ENCODE peak calls at places on chromosomes 7 and 10, in five cellular contexts. X is mesenchymal stem cell, K is mesendoderm, N is neuronal stem cell, O is IMR-90. I is an unnamed sample.

GRCh38 chr10:34761443-34761842 is 53.7 kb downstream of the PARD3 start:
- DNase-seq in X (no peak), K (no peak), N (no peak), O (no peak), I (no peak)

GRCh38 chr7:111180273-111180814 is 89.4 kb downstream of the LRRN3 start:
- DNase-seq in X (no peak), K (no peak), N (no peak), O (no peak), I (no peak)

GRCh38 chr10:114538544-114538906 is 119.5 kb downstream of the ABLIM1 start:
- DNase-seq in X (no peak), K (no peak), N (no peak), O (no peak), I (no peak)

GRCh38 chr7:38017320-38017719 is 96.9 kb downstream of the EPDR1 start:
- DNase-seq in X (no peak), K (no peak), N (no peak), O (no peak), I (no peak)

GRCh38 chr10:79027147-79028055 is 41.4 kb upstream of the ZMIZ1 start:
- DNase-seq in X (no peak), K (no peak), N (no peak), O (no peak), I (no peak)

GRCh38 chr10:97821308-97822038 is 28.2 kb upstream of the GOLGA7B start:
- DNase-seq in X (no peak), K (peak), N (no peak), O (no peak), I (no peak)

GRCh38 chr7:130887182-130888016 is 153.4 kb upstream of the KLF14 start:
- DNase-seq in X (peak), K (peak), N (no peak), O (peak), I (peak)

GRCh38 chr7:83162402-83163256 is at the start of gene PCLO:
- DNase-seq in X (peak), K (peak), N (peak), O (peak), I (peak)

GRCh38 chr7:30348083-30348560 is 63.7 kb downstream of the ZNRF2 start:
- DNase-seq in X (peak), K (peak), N (no peak), O (peak), I (peak)

GRCh38 chr7:141074162-141074989 is 512 bp downstream of the TMEM178B start:
- DNase-seq in X (peak), K (peak), N (peak), O (no peak), I (no peak)

GRCh38 chr7:46432666-46433065 is 511.6 kb upstream of the IGFBP3 start:
- DNase-seq in X (peak), K (no peak), N (no peak), O (peak), I (no peak)

GRCh38 chr7:155533827-155534690 is 12.3 kb downstream of the CNPY1 start:
- DNase-seq in X (no peak), K (peak), N (peak), O (no peak), I (no peak)

GRCh38 chr10:75020168-75020567 is 91.3 kb upstream of the SAMD8 start:
- DNase-seq in X (no peak), K (no peak), N (no peak), O (no peak), I (no peak)

GRCh38 chr10:119688033-119688508 is 36.9 kb downstream of the BAG3 start:
- DNase-seq in X (no peak), K (peak), N (no peak), O (no peak), I (peak)

GRCh38 chr10:80461208-80462183 is 7.4 kb downstream of the TSPAN14 start:
- DNase-seq in X (no peak), K (no peak), N (no peak), O (no peak), I (peak)

GRCh38 chr7:104444019-104444418 is 115.6 kb downstream of the LHFPL3 start:
- DNase-seq in X (no peak), K (no peak), N (no peak), O (no peak), I (no peak)

GRCh38 chr7:1848013-1848640 is 178.1 kb downstream of the ELFN1 start:
- DNase-seq in X (no peak), K (no peak), N (no peak), O (no peak), I (no peak)

GRCh38 chr7:151623766-151624165 is 104.1 kb upstream of the RHEB start:
- DNase-seq in X (no peak), K (no peak), N (no peak), O (peak), I (peak)

GRCh38 chr7:21923663-21924062 is 22.0 kb downstream of the CDCA7L start:
- DNase-seq in X (no peak), K (peak), N (peak), O (peak), I (no peak)

GRCh38 chr7:38731195-38731594 is 100.0 kb upstream of the AMPH start:
- DNase-seq in X (no peak), K (no peak), N (no peak), O (peak), I (no peak)

GRCh38 chr7:128036226-128036940 is 5.1 kb upstream of the LRRC4 start:
- DNase-seq in X (no peak), K (no peak), N (no peak), O (no peak), I (no peak)

GRCh38 chr7:155653773-155654172 is 9.3 kb downstream of the RBM33 start:
- DNase-seq in X (peak), K (no peak), N (no peak), O (peak), I (peak)

GRCh38 chr7:151247016-151247580 is 1.4 kb downstream of the SMARCD3 start:
- DNase-seq in X (peak), K (no peak), N (no peak), O (no peak), I (no peak)

GRCh38 chr10:116753759-116754158 is 11.4 kb upstream of the HSPA12A start:
- DNase-seq in X (no peak), K (no peak), N (no peak), O (peak), I (no peak)

GRCh38 chr7:121329460-121330052 is 756 bp downstream of the WNT16 start:
- DNase-seq in X (no peak), K (peak), N (peak), O (no peak), I (peak)

GRCh38 chr7:106823631-106824030 is 41.5 kb upstream of the PIK3CG start:
- DNase-seq in X (no peak), K (no peak), N (no peak), O (peak), I (no peak)

GRCh38 chr7:906776-907157 is 30.4 kb downstream of the GET4 start:
- DNase-seq in X (no peak), K (no peak), N (no peak), O (no peak), I (no peak)

GRCh38 chr7:135715673-135716072 is 12.3 kb downstream of the SLC13A4 start:
- DNase-seq in X (no peak), K (no peak), N (no peak), O (no peak), I (no peak)

GRCh38 chr7:157404002-157404401 is 67.2 kb downstream of the DNAJB6 start:
- DNase-seq in X (no peak), K (no peak), N (no peak), O (no peak), I (no peak)

GRCh38 chr7:102152672-102153585 is 133.7 kb upstream of the SH2B2 start:
- DNase-seq in X (peak), K (peak), N (no peak), O (peak), I (peak)

GRCh38 chr10:93363891-93364648 is 118.1 kb downstream of the MYOF start:
- DNase-seq in X (no peak), K (no peak), N (no peak), O (no peak), I (no peak)

GRCh38 chr7:78167825-78168224 is 369.3 kb downstream of the PHTF2 start:
- DNase-seq in X (no peak), K (no peak), N (no peak), O (no peak), I (no peak)

GRCh38 chr7:75995996-75996395 is 1.6 kb upstream of the TMEM120A start:
- DNase-seq in X (no peak), K (no peak), N (no peak), O (no peak), I (no peak)

GRCh38 chr7:75995052-75995471 is 667 bp upstream of the TMEM120A start:
- DNase-seq in X (no peak), K (no peak), N (no peak), O (no peak), I (no peak)

GRCh38 chr7:75996476-75996875 is 2.1 kb upstream of the TMEM120A start:
- DNase-seq in X (no peak), K (no peak), N (no peak), O (no peak), I (no peak)

GRCh38 chr7:75993689-75994387 is 557 bp downstream of the TMEM120A start:
- DNase-seq in X (peak), K (peak), N (peak), O (peak), I (peak)

DNA sequence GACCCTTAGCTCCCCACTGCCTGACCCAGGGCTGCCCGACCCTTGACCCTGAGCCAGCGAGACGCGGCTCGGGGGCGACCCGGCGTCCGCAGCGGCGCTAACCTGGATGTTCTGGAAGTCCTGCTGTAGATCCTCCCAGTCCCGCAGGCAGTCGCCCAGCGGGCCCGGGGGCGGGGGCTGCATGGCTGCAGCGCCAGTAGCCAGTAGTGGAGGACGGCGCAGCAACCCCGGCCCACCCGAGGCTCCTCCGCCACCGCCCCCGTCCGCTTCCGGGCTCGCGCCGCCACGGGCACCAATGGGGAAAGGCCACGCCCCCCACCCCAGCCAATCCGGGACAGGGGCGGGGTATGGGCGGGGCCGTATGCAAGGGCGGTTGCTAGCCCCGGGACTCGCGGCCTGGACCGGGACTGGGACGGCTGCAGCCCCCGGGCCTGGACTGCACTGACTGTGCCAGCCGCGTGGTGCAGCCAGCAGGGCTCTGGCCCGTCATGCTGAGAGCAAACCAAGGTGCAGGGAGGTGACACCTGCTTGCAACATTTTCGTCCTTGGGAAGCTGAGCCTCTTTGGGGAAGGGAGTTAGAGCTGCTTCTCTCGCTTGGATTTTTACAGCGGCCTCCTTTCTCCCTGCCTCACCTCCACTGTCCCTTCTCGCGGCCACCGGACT is at the start of gene TMEM120A:
- DNase-seq in X (peak), K (peak), N (peak), O (peak), I (peak)
- H3K18ac ChIP-seq in X (peak), K (no peak), N (peak), O (no peak), I (peak)

DNA sequence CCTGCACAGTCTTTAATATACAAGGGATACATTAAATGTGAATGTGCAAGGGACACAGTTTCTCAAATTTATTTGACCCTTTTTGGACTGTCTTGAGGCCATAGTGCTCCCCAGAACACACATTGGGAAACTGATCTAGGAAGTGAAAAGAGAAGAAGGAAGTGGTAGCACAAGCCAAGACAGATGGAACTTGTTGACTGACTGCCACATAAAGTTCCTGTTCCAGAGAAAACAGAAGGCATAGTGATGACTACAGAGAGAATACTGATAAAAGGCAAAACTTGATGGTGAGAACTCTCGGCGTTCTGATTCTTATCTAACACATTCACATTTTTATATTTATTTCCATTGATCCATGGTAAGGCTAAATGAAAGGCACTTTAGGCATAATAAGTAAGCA is 1216.4 kb downstream of the CNTNAP2 start:
- DNase-seq in X (no peak), K (no peak), N (no peak), O (no peak), I (no peak)
- H2BK120ac ChIP-seq in X (no peak), K (no peak), N (no peak), O (no peak), I (no peak)

GRCh38 chr7:76234931-76235441 is 33.3 kb downstream of the SRRM3 start:
- DNase-seq in X (peak), K (peak), N (peak), O (peak), I (peak)
- H3K18ac ChIP-seq in X (no peak), K (no peak), N (peak), O (no peak), I (no peak)

GRCh38 chr10:13808556-13809391 is 222.0 kb downstream of the PRPF18 start:
- DNase-seq in X (no peak), K (no peak), N (no peak), O (peak), I (no peak)
- H2BK120ac ChIP-seq in X (peak), K (no peak), N (no peak), O (no peak), I (no peak)

GRCh38 chr7:149420006-149420405 is 40.9 kb downstream of the ZNF777 start:
- DNase-seq in X (no peak), K (no peak), N (no peak), O (no peak), I (no peak)

GRCh38 chr7:149427096-149427680 is 33.7 kb downstream of the ZNF777 start:
- DNase-seq in X (peak), K (peak), N (no peak), O (no peak), I (no peak)

GRCh38 chr7:149422914-149423285 is 38.0 kb downstream of the ZNF777 start:
- DNase-seq in X (no peak), K (no peak), N (no peak), O (no peak), I (no peak)

GRCh38 chr7:149423441-149423970 is 37.4 kb downstream of the ZNF777 start:
- DNase-seq in X (no peak), K (no peak), N (no peak), O (no peak), I (no peak)

DNA sequence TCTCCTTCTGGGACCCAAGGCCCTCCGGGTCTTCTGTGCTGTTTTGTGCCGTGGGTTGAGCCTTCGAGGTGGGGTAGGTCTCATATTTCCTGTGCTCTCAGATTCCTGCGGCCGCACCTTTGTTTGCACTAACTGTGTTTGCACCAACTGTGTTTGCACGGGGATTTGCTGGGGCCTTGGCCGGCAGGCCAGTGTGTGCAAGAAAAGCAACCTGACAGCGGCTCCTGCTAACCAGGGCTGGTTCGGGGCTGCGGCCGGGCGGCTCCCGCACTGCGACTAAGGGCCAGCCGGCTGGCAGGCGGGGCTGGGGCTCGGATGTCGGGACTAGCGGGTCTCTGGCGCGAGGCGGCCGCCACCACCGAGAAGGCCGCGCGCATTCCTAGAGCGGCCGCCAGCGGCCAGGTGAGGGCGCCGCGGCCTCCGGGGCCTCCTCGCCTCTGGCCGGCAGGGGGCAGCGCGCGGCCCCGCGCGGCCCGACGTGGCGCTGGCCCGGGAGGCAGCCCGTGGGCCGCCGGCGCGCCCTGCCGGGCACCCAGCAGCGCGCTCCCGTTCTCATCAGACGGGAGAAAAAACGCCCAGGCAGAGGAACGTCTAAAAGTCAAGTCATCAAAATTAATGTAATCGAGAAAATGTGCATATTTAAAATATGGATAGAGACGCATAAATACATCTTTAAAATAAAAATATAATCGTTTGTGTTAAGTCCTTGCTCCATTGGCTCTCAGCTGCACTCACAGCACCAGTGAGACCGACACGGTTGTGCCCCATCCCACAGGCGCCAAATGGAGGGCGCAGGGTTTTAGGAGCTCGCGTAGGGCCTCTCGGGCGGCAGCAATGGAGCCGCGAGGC is 38.6 kb downstream of the ZNF777 start:
- DNase-seq in X (peak), K (peak), N (peak), O (peak), I (peak)
- H3K18ac ChIP-seq in X (peak), K (peak), N (peak), O (no peak), I (peak)

GRCh38 chr7:105638942-105639495 is 57.7 kb upstream of the EFCAB10 start:
- DNase-seq in X (peak), K (peak), N (peak), O (no peak), I (no peak)
- H2BK120ac ChIP-seq in X (no peak), K (peak), N (peak), O (no peak), I (no peak)

DNA sequence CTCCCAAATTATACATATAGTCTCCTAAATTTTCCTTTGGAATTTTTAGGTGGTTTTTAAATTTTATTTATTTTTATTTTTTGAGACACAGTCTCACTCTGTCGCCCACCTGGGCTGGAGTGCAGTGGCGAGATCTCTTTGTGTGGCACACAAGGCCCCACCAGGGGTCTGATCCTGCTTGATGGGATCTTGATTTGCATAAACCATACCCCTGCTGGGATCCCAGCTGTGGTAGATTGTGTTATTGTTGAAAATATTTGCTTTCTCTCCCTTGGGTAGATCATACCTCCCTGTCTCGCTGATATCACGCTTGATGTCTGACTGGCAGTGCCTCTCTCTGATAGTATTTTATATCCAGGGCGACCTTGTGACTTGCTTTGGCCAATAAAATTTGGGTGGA is 5.6 kb upstream of the MUC3A start:
- DNase-seq in X (no peak), K (no peak), N (no peak), O (no peak), I (no peak)
- H3K18ac ChIP-seq in X (no peak), K (no peak), N (no peak), O (no peak), I (no peak)

GRCh38 chr7:70700935-70701425 is 431.0 kb upstream of the GALNT17 start:
- DNase-seq in X (no peak), K (no peak), N (no peak), O (no peak), I (no peak)
- H2BK120ac ChIP-seq in X (no peak), K (no peak), N (no peak), O (no peak), I (no peak)